ENCODE peak calls at places on chromosome 9, in six cellular contexts. T is choroid plexus epithelial cell, C is substantia nigra, Q is mesothelial cell of epicardium, K is AG20443, Y is NCI-H2171 treated with DMSO at 0.1 percent for 48 hours. D is an unnamed sample.

GRCh38 chr9:120264528-120264927 is 315.4 kb downstream of the CDK5RAP2 start:
- DNase-seq in T (no peak), C (no peak), Q (no peak), K (no peak), Y (no peak), D (no peak)

GRCh38 chr9:34710023-34710422 is at the start of gene CCL21:
- DNase-seq in T (no peak), C (no peak), Q (no peak), K (no peak), Y (no peak), D (no peak)

GRCh38 chr9:108645520-108645919 is 210.3 kb downstream of the ACTL7B start:
- DNase-seq in T (no peak), C (no peak), Q (no peak), K (peak), Y (peak), D (no peak)

GRCh38 chr9:123176230-123176629 is 92.2 kb downstream of the STRBP start:
- DNase-seq in T (no peak), C (no peak), Q (no peak), K (peak), Y (no peak), D (no peak)

GRCh38 chr9:32351845-32352244 is 32.6 kb upstream of the ACO1 start:
- DNase-seq in T (peak), C (no peak), Q (no peak), K (no peak), Y (no peak), D (peak)

GRCh38 chr9:93124793-93125192 is 9.3 kb downstream of the NINJ1 start:
- DNase-seq in T (no peak), C (no peak), Q (no peak), K (no peak), Y (no peak), D (no peak)

GRCh38 chr9:136292591-136293448 is 11.1 kb downstream of the CCDC187 start:
- DNase-seq in T (no peak), C (peak), Q (no peak), K (peak), Y (no peak), D (peak)

GRCh38 chr9:91245432-91246313 is 116.0 kb downstream of the AUH start:
- DNase-seq in T (peak), C (no peak), Q (no peak), K (peak), Y (no peak), D (no peak)

GRCh38 chr9:8331507-8331906 is 531.9 kb upstream of the DMAC1 start:
- DNase-seq in T (no peak), C (no peak), Q (no peak), K (no peak), Y (no peak), D (no peak)

GRCh38 chr9:92530893-92531292 is 4.9 kb downstream of the ECM2 start:
- DNase-seq in T (no peak), C (no peak), Q (no peak), K (no peak), Y (no peak), D (no peak)

GRCh38 chr9:116352958-116353357 is 199.4 kb downstream of the PAPPA start:
- DNase-seq in T (no peak), C (no peak), Q (no peak), K (no peak), Y (no peak), D (no peak)

GRCh38 chr9:97853844-97854695 is 1.0 kb downstream of the FOXE1 start:
- DNase-seq in T (peak), C (no peak), Q (no peak), K (peak), Y (peak), D (peak)

GRCh38 chr9:107039546-107039945 is 176.6 kb downstream of the ZNF462 start:
- DNase-seq in T (peak), C (no peak), Q (no peak), K (peak), Y (peak), D (peak)

GRCh38 chr9:33167949-33168535 is 906 bp upstream of the B4GALT1 start:
- DNase-seq in T (peak), C (no peak), Q (peak), K (no peak), Y (no peak), D (peak)

GRCh38 chr9:121896545-121896943 is 196.6 kb downstream of the TTLL11 start:
- DNase-seq in T (no peak), C (no peak), Q (no peak), K (no peak), Y (no peak), D (no peak)

GRCh38 chr9:16262467-16263261 is 607.8 kb downstream of the BNC2 start:
- DNase-seq in T (peak), C (peak), Q (no peak), K (no peak), Y (peak), D (no peak)

GRCh38 chr9:110745656-110746055 is 77.1 kb downstream of the MUSK start:
- DNase-seq in T (peak), C (no peak), Q (no peak), K (no peak), Y (no peak), D (no peak)

GRCh38 chr9:109716631-109717030 is 63.4 kb upstream of the PALM2AKAP2 start:
- DNase-seq in T (no peak), C (no peak), Q (no peak), K (peak), Y (no peak), D (no peak)

GRCh38 chr9:134422301-134422700 is 96.0 kb downstream of the RXRA start:
- DNase-seq in T (no peak), C (no peak), Q (no peak), K (peak), Y (no peak), D (no peak)

GRCh38 chr9:83313771-83314170 is 224.4 kb downstream of the FRMD3 start:
- DNase-seq in T (no peak), C (no peak), Q (no peak), K (no peak), Y (peak), D (no peak)

GRCh38 chr9:88319936-88320747 is 68.1 kb upstream of the SPIN1 start:
- DNase-seq in T (peak), C (no peak), Q (no peak), K (peak), Y (no peak), D (no peak)

GRCh38 chr9:137798901-137799629 is 78.5 kb upstream of the CACNA1B start:
- DNase-seq in T (no peak), C (no peak), Q (no peak), K (no peak), Y (no peak), D (no peak)

GRCh38 chr9:126412945-126413344 is 86.3 kb downstream of the MVB12B start:
- DNase-seq in T (no peak), C (no peak), Q (no peak), K (no peak), Y (no peak), D (no peak)

GRCh38 chr9:88177343-88177742 is 39.1 kb upstream of the SPATA31C2 start:
- DNase-seq in T (no peak), C (no peak), Q (no peak), K (no peak), Y (no peak), D (no peak)

GRCh38 chr9:136282272-136282861 is 21.5 kb downstream of the CCDC187 start:
- DNase-seq in T (no peak), C (peak), Q (no peak), K (no peak), Y (peak), D (no peak)

GRCh38 chr9:121498150-121498486 is 1.5 kb downstream of the GGTA1 start:
- DNase-seq in T (peak), C (no peak), Q (peak), K (peak), Y (peak), D (peak)

GRCh38 chr9:17658237-17658636 is 79.4 kb downstream of the SH3GL2 start:
- DNase-seq in T (no peak), C (no peak), Q (no peak), K (no peak), Y (no peak), D (no peak)

GRCh38 chr9:76366275-76366674 is 28.0 kb downstream of the RFK start:
- DNase-seq in T (no peak), C (no peak), Q (no peak), K (no peak), Y (no peak), D (peak)

GRCh38 chr9:136886610-136887597 is 588 bp downstream of the TRAF2 start:
- DNase-seq in T (peak), C (peak), Q (peak), K (peak), Y (no peak), D (peak)

GRCh38 chr9:89850633-89851325 is 246.0 kb downstream of the GADD45G start:
- DNase-seq in T (no peak), C (no peak), Q (no peak), K (peak), Y (no peak), D (no peak)

GRCh38 chr9:130185494-130186005 is 13.3 kb downstream of the NCS1 start:
- DNase-seq in T (peak), C (peak), Q (no peak), K (no peak), Y (peak), D (peak)

GRCh38 chr9:128863647-128864046 is 18.1 kb downstream of the KYAT1 start:
- DNase-seq in T (peak), C (peak), Q (peak), K (peak), Y (peak), D (peak)

GRCh38 chr9:93996863-93997262 is 41.7 kb upstream of the BARX1 start:
- DNase-seq in T (peak), C (no peak), Q (no peak), K (no peak), Y (no peak), D (peak)

GRCh38 chr9:89814340-89815040 is 209.7 kb downstream of the GADD45G start:
- DNase-seq in T (peak), C (no peak), Q (peak), K (no peak), Y (peak), D (peak)

GRCh38 chr9:79681576-79681975 is 109.8 kb downstream of the TLE4 start:
- DNase-seq in T (no peak), C (no peak), Q (no peak), K (no peak), Y (no peak), D (no peak)

GRCh38 chr9:36928670-36929349 is 105.3 kb downstream of the PAX5 start:
- DNase-seq in T (peak), C (no peak), Q (no peak), K (peak), Y (no peak), D (no peak)

GRCh38 chr9:79362100-79363081 is 209.4 kb upstream of the TLE4 start:
- DNase-seq in T (peak), C (no peak), Q (no peak), K (no peak), Y (peak), D (no peak)